ENCODE peak calls at places on chromosomes 5 and 9, in four cellular contexts. O is CD8-positive, alpha-beta T cell; W is uterus; J is tibial artery. P is an unnamed sample. For H3K4me1, the result is how much of the 10 kb centered on the place peaks cover.

GRCh38 chr5:73587923-73588322 is 22.4 kb downstream of the UTP15 start:
- DNase-seq in O (no peak), W (no peak), J (no peak), P (no peak)

GRCh38 chr9:21551401-21551800 is 69.3 kb upstream of the IFNE start:
- DNase-seq in O (no peak), W (no peak), J (no peak), P (no peak)

GRCh38 chr5:1113805-1114586 is 2.1 kb upstream of the SLC12A7 start:
- DNase-seq in O (no peak), W (no peak), J (no peak), P (no peak)

GRCh38 chr5:172637740-172638139 is 3.3 kb upstream of the NEURL1B start:
- DNase-seq in O (no peak), W (peak), J (peak), P (no peak)

GRCh38 chr5:62627121-62627520 is 48.5 kb downstream of the LRRC70 start:
- DNase-seq in O (no peak), W (no peak), J (no peak), P (no peak)

GRCh38 chr5:113489299-113489698 is 1.0 kb upstream of the MCC start:
- DNase-seq in O (peak), W (no peak), J (no peak), P (peak)

GRCh38 chr5:106860398-106861044 is 810.2 kb downstream of the EFNA5 start:
- DNase-seq in O (no peak), W (no peak), J (no peak), P (no peak)

GRCh38 chr5:5318426-5319205 is 103.9 kb upstream of the ICE1 start:
- DNase-seq in O (no peak), W (no peak), J (no peak), P (no peak)

GRCh38 chr9:134357631-134358025 is 31.4 kb downstream of the RXRA start:
- DNase-seq in O (no peak), W (no peak), J (no peak), P (no peak)

GRCh38 chr5:174273325-174273724 is 227.8 kb downstream of the NSG2 start:
- DNase-seq in O (no peak), W (no peak), J (no peak), P (no peak)
- H3K4me1 ChIP-seq in O (under half), W (under half), J (under half), P (under half)

GRCh38 chr5:29701600-29701999 is 1491.9 kb upstream of the CDH6 start:
- DNase-seq in O (no peak), W (no peak), J (no peak), P (no peak)

GRCh38 chr5:29697786-29698414 is 1495.6 kb upstream of the CDH6 start:
- DNase-seq in O (no peak), W (no peak), J (no peak), P (no peak)

GRCh38 chr5:29702875-29703274 is 1490.6 kb upstream of the CDH6 start:
- DNase-seq in O (no peak), W (no peak), J (no peak), P (no peak)
- H3K27ac ChIP-seq in O (no peak), W (no peak), J (no peak), P (no peak)

DNA sequence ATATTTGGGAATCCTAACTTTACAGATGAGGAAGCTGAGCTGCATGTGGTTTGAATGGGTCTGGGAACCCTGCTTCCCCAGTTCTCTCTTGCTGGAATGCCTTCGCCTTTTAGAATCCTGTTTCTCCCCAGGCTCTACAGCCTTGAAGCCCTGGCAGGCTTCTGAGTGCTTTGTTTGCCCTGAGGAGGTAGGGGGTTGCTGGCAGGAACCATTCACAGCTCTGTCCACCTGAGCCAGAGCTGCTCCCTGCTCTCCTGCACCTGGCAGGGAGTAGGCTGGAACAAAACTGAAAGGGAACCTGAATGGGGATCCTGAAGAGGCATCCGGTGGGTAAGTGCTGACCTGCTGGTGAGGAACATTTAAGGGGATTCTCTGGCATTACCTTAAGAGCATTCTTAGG is 33.0 kb downstream of the KIF4B start:
- DNase-seq in O (no peak), W (no peak), J (no peak), P (no peak)
- H3K4me1 ChIP-seq in O (under half), W (under half), J (under half), P (under half)

DNA sequence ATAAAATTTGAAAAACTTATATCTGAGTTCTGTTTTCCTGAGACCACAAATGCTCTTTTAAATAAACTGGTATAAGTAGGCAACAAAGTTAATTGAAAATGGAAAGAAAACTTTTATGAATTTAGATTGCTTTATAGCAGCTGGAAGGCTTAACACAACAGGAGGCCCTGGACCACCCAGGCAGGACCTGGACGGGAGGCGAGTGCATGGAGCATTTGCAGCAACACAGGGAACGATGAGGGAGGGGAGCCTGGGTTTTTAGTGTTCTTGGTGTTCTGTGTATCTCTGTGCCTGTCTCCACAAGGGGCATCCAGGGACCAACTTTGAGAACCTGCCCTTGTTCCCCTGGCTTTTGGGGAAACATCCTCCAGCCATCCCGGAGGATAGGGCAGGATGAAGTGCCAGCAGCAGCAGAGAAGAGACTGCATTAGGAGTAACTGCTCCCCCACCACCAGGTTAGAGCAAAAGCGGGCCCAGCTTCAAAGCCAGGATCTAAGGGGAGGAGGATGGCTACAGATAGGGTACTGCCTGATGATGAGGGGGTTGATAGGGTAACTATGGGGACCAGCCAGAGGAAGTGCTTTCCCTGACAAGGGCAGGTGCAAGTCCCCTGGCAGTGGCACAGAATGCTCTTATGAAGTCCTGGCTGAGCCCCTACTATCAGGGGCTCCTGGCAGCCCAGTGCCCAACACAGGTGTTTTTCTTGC is 6.7 kb upstream of the SPATA31E1 start:
- DNase-seq in O (no peak), W (no peak), J (no peak), P (no peak)
- H3K27ac ChIP-seq in O (no peak), W (no peak), J (no peak), P (no peak)

P was measured in esophagus squamous epithelium.